ENCODE peak calls at places on chromosomes 1 and 21, in nine cellular contexts. V, T, I, O, M, X, W, E and N are unnamed samples.

GRCh38 chr1:80363689-80364475 is 1357.4 kb upstream of the ADGRL4 start:
- DNase-seq in T (no peak), I (no peak), W (peak), M (no peak), X (no peak), O (peak), V (no peak), E (no peak), N (no peak)

GRCh38 chr21:18424250-18424649 is 20.7 kb upstream of the TMPRSS15 start:
- DNase-seq in V (no peak), T (no peak), W (no peak), I (no peak), E (no peak), M (no peak), X (no peak), O (no peak), N (no peak)

GRCh38 chr1:207797229-207797973 is 45.5 kb downstream of the CD46 start:
- DNase-seq in O (peak), V (peak), M (peak), E (peak), I (no peak), X (peak), W (peak), T (peak), N (peak)

GRCh38 chr1:24119859-24120756 is 8.2 kb upstream of the MYOM3 start:
- DNase-seq in E (no peak), M (no peak), X (peak), W (peak), I (no peak), O (peak), V (no peak), T (no peak), N (peak)

GRCh38 chr1:169726851-169727250 is 7.0 kb downstream of the SELE start:
- DNase-seq in M (no peak), W (no peak), E (no peak), O (no peak), T (no peak), I (no peak), V (no peak), X (no peak), N (no peak)

GRCh38 chr1:209368864-209369598 is 214.5 kb upstream of the CAMK1G start:
- DNase-seq in V (no peak), X (peak), I (no peak), E (no peak), M (peak), O (peak), T (no peak), W (peak), N (peak)

GRCh38 chr1:247961796-247962195 is 3.2 kb upstream of the OR2AK2 start:
- DNase-seq in X (peak), M (no peak), I (no peak), E (no peak), W (no peak), T (no peak), O (no peak), V (no peak), N (no peak)

GRCh38 chr1:62753031-62753965 is 30.6 kb upstream of the ATG4C start:
- DNase-seq in X (no peak), V (no peak), E (no peak), O (no peak), I (no peak), T (no peak), W (no peak), M (no peak), N (no peak)

GRCh38 chr1:206581571-206581981 is 30.7 kb downstream of the EIF2D start:
- DNase-seq in E (no peak), V (peak), W (no peak), I (no peak), X (no peak), T (no peak), M (no peak), O (no peak), N (no peak)

GRCh38 chr1:224564491-224565084 is 51.5 kb upstream of the CNIH3 start:
- DNase-seq in M (no peak), E (no peak), I (no peak), T (peak), V (no peak), W (no peak), O (no peak), X (no peak), N (no peak)

GRCh38 chr21:38807987-38808386 is 2.3 kb downstream of the ETS2 start:
- DNase-seq in O (no peak), I (no peak), E (no peak), T (peak), M (no peak), W (no peak), V (no peak), X (no peak), N (no peak)

GRCh38 chr1:100411019-100411418 is 58.7 kb downstream of the CDC14A start:
- DNase-seq in V (no peak), O (no peak), W (no peak), T (no peak), I (no peak), E (no peak), M (no peak), X (no peak), N (no peak)

GRCh38 chr1:67376381-67376780 is 53.8 kb downstream of the SERBP1 start:
- DNase-seq in W (no peak), E (no peak), O (no peak), M (no peak), I (no peak), V (no peak), T (no peak), X (peak), N (no peak)